ENCODE peak calls at places on chromosomes 12 and 14, in six cellular contexts. O, S, W, X, E and M are unnamed samples. For H3K4me1, the result is how much of the 10 kb centered on the place peaks cover.

GRCh38 chr14:74161526-74162158 is 76.9 kb downstream of the LIN52 start:
- DNase-seq in W (no peak), X (no peak), E (no peak), O (no peak), S (no peak), M (no peak)

GRCh38 chr12:91361864-91362263 is 179.2 kb upstream of the DCN start:
- DNase-seq in X (no peak), S (peak), O (no peak), E (no peak), W (peak), M (no peak)

GRCh38 chr12:71954040-71954649 is 15.5 kb downstream of the TPH2 start:
- DNase-seq in X (no peak), E (no peak), W (no peak), O (no peak), S (no peak), M (no peak)

GRCh38 chr14:31232081-31232480 is 24.5 kb upstream of the HECTD1 start:
- DNase-seq in E (no peak), S (no peak), X (no peak), W (no peak), O (no peak), M (peak)

GRCh38 chr14:33794791-33795300 is 156.0 kb downstream of the EGLN3 start:
- DNase-seq in W (no peak), E (no peak), O (peak), S (peak), X (no peak), M (no peak)

GRCh38 chr14:39085933-39086332 is 17.1 kb downstream of the SEC23A start:
- DNase-seq in S (no peak), W (no peak), E (no peak), O (no peak), X (no peak), M (no peak)

GRCh38 chr14:90556050-90556477 is 159.2 kb downstream of the CALM1 start:
- DNase-seq in O (no peak), S (no peak), W (peak), X (peak), E (no peak), M (peak)

GRCh38 chr14:65164068-65164824 is 61.9 kb upstream of the MAX start:
- DNase-seq in O (peak), W (peak), S (peak), E (peak), X (no peak), M (peak)

GRCh38 chr12:94147991-94148840 is at the start of gene PLXNC1:
- DNase-seq in E (peak), X (peak), O (peak), W (no peak), S (peak), M (peak)

GRCh38 chr14:77059276-77059934 is 30.9 kb upstream of the IRF2BPL start:
- DNase-seq in X (no peak), W (peak), E (no peak), O (peak), S (peak), M (no peak)

GRCh38 chr12:67996347-67996746 is 7.1 kb downstream of the IFNG-AS1 start:
- DNase-seq in W (no peak), O (no peak), S (peak), E (no peak), X (no peak), M (no peak)

GRCh38 chr12:53939141-53940108 is 794 bp downstream of the HOXC13 start:
- DNase-seq in O (peak), W (peak), X (no peak), S (peak), E (no peak), M (no peak)

GRCh38 chr14:30440986-30441385 is 118.0 kb upstream of the G2E3 start:
- DNase-seq in W (no peak), O (no peak), S (peak), X (no peak), E (no peak), M (no peak)

GRCh38 chr14:49892301-49892635 is 614 bp upstream of the ARF6 start:
- DNase-seq in E (peak), S (peak), X (no peak), W (peak), O (no peak), M (peak)

GRCh38 chr12:124613151-124613585 is 45.8 kb upstream of the NCOR2 start:
- DNase-seq in E (no peak), S (peak), W (no peak), O (peak), X (no peak), M (peak)

GRCh38 chr14:105059035-105059916 is 6.0 kb downstream of the GPR132 start:
- DNase-seq in S (no peak), E (no peak), O (no peak), W (no peak), X (peak), M (peak)

GRCh38 chr14:73943083-73943482 is 6.8 kb downstream of the FAM161B start:
- DNase-seq in X (no peak), E (no peak), W (peak), S (peak), O (peak), M (no peak)

GRCh38 chr12:11718768-11719253 is 69.3 kb downstream of the ETV6 start:
- DNase-seq in E (no peak), O (peak), W (no peak), X (no peak), S (peak), M (no peak)

GRCh38 chr12:20451759-20452158 is 83.4 kb downstream of the PDE3A start:
- DNase-seq in E (no peak), X (no peak), W (no peak), S (peak), O (no peak), M (no peak)

GRCh38 chr14:32190713-32191112 is 11.1 kb upstream of the RNU6-7 start:
- DNase-seq in E (no peak), X (no peak), S (no peak), W (no peak), O (no peak), M (no peak)

GRCh38 chr14:81400852-81401251 is 728 bp upstream of the STON2 start:
- DNase-seq in O (peak), E (no peak), X (no peak), W (no peak), S (peak), M (peak)

GRCh38 chr12:110581951-110582285 is 1.2 kb downstream of the PPTC7 start:
- DNase-seq in O (no peak), X (no peak), W (no peak), E (peak), S (no peak), M (no peak)

GRCh38 chr12:45613306-45613705 is 116.2 kb upstream of the ARID2 start:
- DNase-seq in S (peak), E (no peak), O (peak), X (no peak), W (no peak), M (no peak)

GRCh38 chr14:35669782-35670181 is 135.8 kb downstream of the INSM2 start:
- DNase-seq in W (no peak), E (no peak), X (no peak), O (peak), S (peak), M (no peak)

GRCh38 chr12:46503637-46504036 is 131.1 kb upstream of the SLC38A2 start:
- DNase-seq in X (no peak), O (peak), E (no peak), W (no peak), S (no peak), M (no peak)

GRCh38 chr14:92938235-92938875 is 15.4 kb downstream of the CHGA start:
- DNase-seq in S (no peak), O (no peak), E (no peak), W (no peak), X (no peak), M (no peak)

GRCh38 chr14:76810953-76811400 is 1.7 kb downstream of the ANGEL1 start:
- DNase-seq in O (peak), W (peak), X (no peak), S (peak), E (no peak), M (no peak)

GRCh38 chr12:117293510-117293909 is 67.9 kb downstream of the NOS1 start:
- DNase-seq in O (no peak), X (no peak), S (no peak), W (no peak), E (no peak), M (no peak)

GRCh38 chr12:96064266-96064665 is 28.9 kb upstream of the LTA4H start:
- DNase-seq in O (no peak), W (no peak), S (peak), E (no peak), X (no peak), M (no peak)

GRCh38 chr12:109781668-109782321 is 51.4 kb downstream of the TRPV4 start:
- DNase-seq in O (no peak), S (no peak), E (no peak), X (no peak), W (no peak), M (no peak)

GRCh38 chr12:115137812-115138521 is 454.0 kb upstream of the TBX3 start:
- DNase-seq in E (no peak), O (no peak), S (no peak), W (no peak), X (no peak), M (no peak)

GRCh38 chr14:80188571-80188970 is 22.7 kb downstream of the DIO2 start:
- DNase-seq in O (no peak), E (no peak), X (no peak), S (no peak), W (no peak), M (no peak)

GRCh38 chr14:100364403-100364802 is 41.3 kb downstream of the SLC25A47 start:
- DNase-seq in X (no peak), O (no peak), W (no peak), E (no peak), S (no peak), M (no peak)

GRCh38 chr12:83015390-83016225 is 328.9 kb downstream of the TMTC2 start:
- DNase-seq in E (no peak), S (peak), O (no peak), X (no peak), W (no peak), M (no peak)

GRCh38 chr14:97219356-97220017 is 422.3 kb downstream of the VRK1 start:
- DNase-seq in E (peak), X (no peak), S (no peak), O (no peak), W (no peak), M (no peak)

DNA sequence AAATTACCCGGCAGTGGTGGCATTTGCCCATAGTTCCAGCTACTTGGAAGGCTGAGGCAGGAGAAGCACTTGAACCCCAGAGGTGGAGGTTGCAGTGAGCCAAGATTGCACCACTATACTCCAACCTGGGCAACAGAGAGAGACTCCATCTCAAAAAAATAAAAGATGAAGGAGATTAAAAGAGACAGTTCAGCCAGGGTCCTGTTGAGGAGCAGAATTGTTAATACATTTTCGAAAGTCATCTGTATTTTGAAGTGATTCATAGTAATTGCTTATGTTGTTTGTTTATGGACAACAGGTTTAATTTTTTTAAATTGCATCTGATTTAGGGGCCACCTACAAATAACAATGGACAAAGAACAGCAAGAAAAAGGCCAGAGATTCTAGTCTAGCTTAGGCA is 112.9 kb downstream of the DIP2B start:
- DNase-seq in E (no peak), S (no peak), O (no peak), X (no peak), W (no peak), M (no peak)
- H3K4me1 ChIP-seq in E (under half), S (half or more), O (half or more), X (half or more), W (half or more), M (under half)

GRCh38 chr12:112346194-112346593 is 36.0 kb downstream of the HECTD4 start:
- DNase-seq in E (no peak), S (no peak), W (no peak), O (no peak), X (no peak), M (no peak)

GRCh38 chr12:112344220-112344619 is 38.0 kb downstream of the HECTD4 start:
- DNase-seq in W (no peak), X (no peak), S (no peak), E (no peak), O (no peak), M (no peak)

GRCh38 chr12:112349440-112349839 is 32.8 kb downstream of the HECTD4 start:
- DNase-seq in E (no peak), O (no peak), W (no peak), S (no peak), X (no peak), M (no peak)

GRCh38 chr12:112350593-112351592 is 31.3 kb downstream of the HECTD4 start:
- DNase-seq in W (no peak), O (peak), E (no peak), X (no peak), S (peak), M (no peak)

DNA sequence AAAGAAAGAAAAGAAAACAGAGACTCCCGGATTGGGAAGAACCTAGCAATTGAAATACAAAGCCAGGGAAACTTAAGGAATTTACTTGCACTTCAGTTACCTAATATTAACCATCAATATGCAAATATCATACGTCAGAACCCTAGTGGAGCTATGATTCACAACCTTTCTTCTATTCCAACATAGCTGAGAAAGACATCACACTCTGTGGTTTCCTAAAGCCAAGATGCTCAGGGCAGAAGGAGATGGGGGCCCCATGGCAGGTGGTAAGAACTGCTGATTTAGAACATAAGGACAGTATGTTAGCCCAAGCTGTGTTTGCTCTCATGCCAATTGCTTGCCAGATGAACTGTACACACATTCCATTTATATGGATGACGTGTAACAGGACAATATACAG is 34.7 kb downstream of the HECTD4 start:
- DNase-seq in W (no peak), O (peak), S (peak), X (no peak), E (no peak), M (no peak)
- H3K4me1 ChIP-seq in W (under half), O (under half), S (under half), X (under half), E (under half), M (under half)

DNA sequence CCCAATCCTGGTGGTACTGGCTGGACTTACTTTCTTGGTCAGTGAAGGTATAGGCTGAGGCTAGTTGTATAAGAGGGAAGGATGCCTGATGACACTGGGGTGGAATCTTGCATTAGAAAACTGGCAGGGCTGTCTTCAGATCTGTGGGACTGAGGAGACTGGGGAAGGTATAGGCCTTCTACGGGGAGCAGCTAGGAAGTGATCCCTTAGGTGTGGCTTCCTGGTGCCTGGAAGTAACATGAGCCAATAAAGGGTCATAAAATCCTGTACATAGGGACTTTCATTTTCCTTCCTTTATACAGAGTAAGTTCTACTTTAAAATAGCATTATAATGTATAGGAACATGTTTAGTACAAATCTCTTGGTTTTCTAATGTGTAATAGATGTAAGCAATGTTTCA is 716.8 kb downstream of the LRFN5 start:
- DNase-seq in S (no peak), W (no peak), O (no peak), E (no peak), X (no peak), M (no peak)
- H3K4me1 ChIP-seq in S (under half), W (under half), O (under half), E (under half), X (under half), M (under half)

GRCh38 chr12:52695039-52695438 is 8.3 kb downstream of the KRT77 start:
- DNase-seq in E (no peak), W (no peak), X (no peak), S (no peak), O (no peak), M (no peak)
- H3K4me1 ChIP-seq in E (under half), W (under half), X (under half), S (under half), O (under half), M (under half)

GRCh38 chr12:108711486-108712163 is 19.7 kb downstream of the CORO1C start:
- DNase-seq in E (no peak), W (no peak), S (peak), X (no peak), O (no peak), M (no peak)
- H3K4me1 ChIP-seq in E (under half), W (under half), S (under half), X (half or more), O (under half), M (under half)

GRCh38 chr12:121697093-121697698 is 15.4 kb upstream of the TMEM120B start:
- DNase-seq in E (no peak), S (peak), W (peak), O (no peak), X (no peak), M (no peak)
- H3K4me1 ChIP-seq in E (under half), S (under half), W (under half), O (under half), X (under half), M (under half)

GRCh38 chr12:108649126-108649525 is 15.4 kb upstream of the SELPLG start:
- DNase-seq in S (peak), O (no peak), W (no peak), E (no peak), X (no peak), M (no peak)
- H3K4me1 ChIP-seq in S (half or more), O (under half), W (under half), E (under half), X (half or more), M (under half)

DNA sequence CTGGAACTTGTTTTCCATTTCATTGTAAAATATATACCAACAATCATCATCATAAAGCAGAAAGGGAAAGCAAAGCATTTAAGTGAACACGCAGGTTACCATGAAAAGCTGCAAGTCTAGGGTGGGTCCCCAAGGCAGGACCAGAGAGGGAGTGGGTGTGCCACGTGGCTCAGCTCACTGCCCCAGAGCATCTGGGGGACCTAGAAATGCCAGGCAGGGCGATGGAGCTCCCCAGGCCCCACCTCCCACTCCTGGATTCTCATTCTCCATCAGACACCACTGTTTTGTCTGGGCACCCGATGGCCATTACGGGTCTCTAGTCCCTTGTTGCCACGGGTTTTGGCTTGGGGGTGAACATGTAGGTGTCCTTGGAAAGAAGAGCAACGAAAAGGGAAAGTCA is 34.7 kb downstream of the BCL11B start:
- DNase-seq in W (no peak), O (no peak), X (no peak), S (no peak), E (no peak), M (no peak)
- H3K4me1 ChIP-seq in W (under half), O (under half), X (under half), S (under half), E (under half), M (under half)

DNA sequence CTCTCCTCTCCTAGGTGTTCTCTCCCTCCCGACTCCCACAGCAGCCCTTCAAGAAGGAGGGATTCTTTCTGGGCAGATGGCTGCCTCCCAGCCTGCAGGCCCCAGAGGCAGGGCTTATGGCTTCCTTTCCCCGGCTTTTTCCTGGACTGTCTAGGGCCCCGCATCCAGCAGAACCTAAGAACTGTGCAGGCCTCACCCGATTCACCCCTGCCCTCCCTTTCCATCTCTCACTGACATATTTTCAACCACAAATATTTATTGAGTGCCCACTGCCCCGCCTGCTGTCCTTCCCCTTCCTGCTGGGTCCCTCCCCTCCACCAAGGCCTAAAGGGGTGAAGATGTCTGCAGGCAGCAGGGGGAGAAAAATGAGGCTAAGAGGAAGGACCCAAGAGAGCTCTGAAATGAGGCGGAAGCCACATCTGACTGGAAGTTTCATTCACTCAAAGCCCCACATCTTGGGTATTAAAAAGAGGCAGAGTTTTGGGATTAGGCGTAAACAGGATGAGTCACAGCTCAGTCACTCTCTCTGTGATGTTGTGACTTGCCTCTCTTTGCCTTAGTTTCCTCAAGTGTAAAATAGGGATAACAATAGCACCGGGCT is 2.9 kb downstream of the SCNN1A start:
- DNase-seq in X (no peak), E (no peak), O (peak), S (peak), W (peak), M (no peak)
- H3K4me1 ChIP-seq in X (under half), E (under half), O (under half), S (under half), W (half or more), M (half or more)

GRCh38 chr12:119312904-119313303 is 21.6 kb upstream of the CCDC60 start:
- DNase-seq in S (no peak), O (no peak), E (no peak), X (no peak), W (no peak), M (no peak)

GRCh38 chr12:119311897-119312296 is 22.6 kb upstream of the CCDC60 start:
- DNase-seq in S (no peak), E (no peak), O (no peak), W (no peak), X (no peak), M (no peak)

GRCh38 chr12:119307747-119308146 is 26.8 kb upstream of the CCDC60 start:
- DNase-seq in X (no peak), E (no peak), W (no peak), O (no peak), S (no peak), M (no peak)

GRCh38 chr12:119314290-119314689 is 20.2 kb upstream of the CCDC60 start:
- DNase-seq in S (no peak), W (no peak), E (no peak), O (no peak), X (no peak), M (no peak)

GRCh38 chr12:119308743-119309456 is 25.6 kb upstream of the CCDC60 start:
- DNase-seq in O (no peak), W (no peak), S (no peak), E (no peak), X (peak), M (no peak)
- H3K4me1 ChIP-seq in O (under half), W (under half), S (under half), E (under half), X (under half), M (under half)